ENCODE peak calls at places on chromosomes 4 and X, in six cellular contexts. D, Y, O, J, R and M are unnamed samples. For H3K4me1, the result is how much of the 10 kb centered on the place peaks cover.

GRCh38 chr4:7384929-7385890 is 49.5 kb downstream of the PSAPL1 start:
- DNase-seq in R (no peak), J (no peak), Y (no peak), D (no peak), O (peak), M (no peak)

GRCh38 chr4:236028-236427 is 69.2 kb downstream of the ZNF732 start:
- DNase-seq in J (no peak), R (no peak), Y (no peak), D (no peak), O (no peak), M (no peak)

GRCh38 chrX:56812515-56813105 is 83.6 kb downstream of the NBDY start:
- DNase-seq in D (no peak), O (no peak), Y (no peak), J (no peak), R (no peak), M (peak)

GRCh38 chr4:10006236-10006603 is 15.1 kb downstream of the SLC2A9 start:
- DNase-seq in R (no peak), D (peak), J (no peak), Y (no peak), O (no peak), M (no peak)

GRCh38 chr4:153408932-153409331 is 57.2 kb upstream of the TMEM131L start:
- DNase-seq in R (no peak), D (no peak), O (no peak), J (no peak), Y (peak), M (no peak)

GRCh38 chr4:94961420-94961819 is 203.7 kb downstream of the BMPR1B start:
- DNase-seq in O (no peak), D (no peak), Y (peak), R (no peak), J (no peak), M (no peak)

GRCh38 chr4:955931-956381 is 17.4 kb downstream of the DGKQ start:
- DNase-seq in R (no peak), J (no peak), D (no peak), O (no peak), Y (no peak), M (no peak)

GRCh38 chr4:139672732-139673131 is 7.1 kb downstream of the MGST2 start:
- DNase-seq in J (no peak), Y (no peak), O (no peak), R (no peak), D (no peak), M (no peak)

DNA sequence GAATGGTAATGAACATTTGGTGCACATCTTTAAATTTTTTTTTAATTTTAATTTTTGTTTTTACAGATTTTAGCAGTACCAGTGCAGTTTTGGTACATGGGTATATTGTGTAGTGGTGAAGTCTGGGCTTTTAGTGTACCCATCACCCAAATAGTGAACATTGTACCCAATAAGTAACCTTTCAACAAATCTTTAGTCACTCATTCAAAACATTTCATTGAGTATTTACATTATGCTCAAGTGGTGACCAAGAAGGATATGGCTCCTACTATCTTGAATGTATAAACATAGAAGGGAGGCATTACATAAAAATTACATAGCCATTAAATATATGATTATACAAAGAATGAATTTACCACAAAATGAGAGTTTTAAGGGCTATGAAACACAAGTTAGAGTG is 223.3 kb downstream of the SPRY1 start:
- DNase-seq in R (no peak), O (no peak), D (no peak), Y (no peak), J (no peak), M (no peak)
- H3K4me1 ChIP-seq in R (under half), O (under half), D (under half), Y (under half), J (under half), M (under half)

DNA sequence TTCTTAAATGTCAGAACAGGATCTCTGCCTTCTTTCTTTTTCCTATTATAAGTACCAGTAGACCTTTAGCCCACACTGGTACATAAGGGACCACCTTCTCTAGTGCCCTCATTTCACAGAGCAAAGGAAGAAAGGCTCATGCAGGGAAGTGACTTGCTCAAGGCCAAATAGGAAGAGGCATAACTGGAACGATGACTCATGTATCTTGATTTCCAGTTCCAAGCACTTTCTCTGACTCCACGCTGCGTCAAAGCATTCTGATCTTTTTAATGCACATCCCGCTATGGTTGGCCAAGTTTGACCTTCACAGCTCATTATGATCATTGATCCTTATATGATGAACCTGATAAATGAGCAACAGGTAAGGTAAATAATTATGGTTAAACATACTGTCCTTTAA is 542.0 kb downstream of the GBA3 start:
- DNase-seq in Y (no peak), R (no peak), J (no peak), O (no peak), D (no peak), M (no peak)
- H2BK5ac ChIP-seq in Y (no peak), R (peak), J (no peak), O (no peak), D (no peak), M (no peak)

GRCh38 chrX:47063179-47063578 is 15.1 kb upstream of the RGN start:
- DNase-seq in Y (no peak), R (no peak), O (no peak), D (no peak), J (no peak), M (no peak)

GRCh38 chrX:47068720-47069119 is 9.5 kb upstream of the RGN start:
- DNase-seq in O (no peak), J (no peak), R (no peak), D (no peak), Y (no peak), M (no peak)

DNA sequence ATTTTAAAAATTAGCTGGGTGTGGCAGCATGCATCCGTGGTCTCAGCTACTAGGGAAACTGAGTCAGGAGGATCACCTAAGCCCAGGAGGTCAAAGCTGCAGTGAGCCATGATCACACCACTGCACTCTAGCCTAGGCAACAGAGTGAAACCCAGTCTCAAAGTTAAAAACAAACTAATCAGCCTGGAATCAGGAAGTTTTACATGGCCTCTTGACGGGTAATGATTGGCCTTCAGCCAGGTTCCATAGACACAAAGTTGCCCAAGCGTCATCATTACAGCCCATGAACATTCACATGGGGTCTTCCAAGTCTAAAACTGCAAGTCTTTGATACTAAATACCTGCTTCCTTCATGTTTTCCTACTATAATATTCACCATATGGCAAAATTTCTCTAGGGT is 10.0 kb upstream of the RGN start:
- DNase-seq in R (no peak), O (no peak), D (peak), Y (no peak), J (no peak), M (no peak)
- H3K4me1 ChIP-seq in R (under half), O (under half), D (under half), Y (under half), J (under half), M (under half)

GRCh38 chrX:41661366-41662095 is 27.2 kb upstream of the GPR34 start:
- DNase-seq in Y (peak), O (no peak), R (no peak), D (no peak), J (no peak), M (no peak)
- H2BK5ac ChIP-seq in Y (no peak), O (no peak), R (no peak), D (no peak), J (no peak), M (no peak)

GRCh38 chr4:84780719-84781118 is 185.8 kb downstream of the WDFY3 start:
- DNase-seq in Y (no peak), R (no peak), O (no peak), D (no peak), J (no peak), M (no peak)
- H3K4me1 ChIP-seq in Y (under half), R (under half), O (under half), D (under half), J (under half), M (under half)

DNA sequence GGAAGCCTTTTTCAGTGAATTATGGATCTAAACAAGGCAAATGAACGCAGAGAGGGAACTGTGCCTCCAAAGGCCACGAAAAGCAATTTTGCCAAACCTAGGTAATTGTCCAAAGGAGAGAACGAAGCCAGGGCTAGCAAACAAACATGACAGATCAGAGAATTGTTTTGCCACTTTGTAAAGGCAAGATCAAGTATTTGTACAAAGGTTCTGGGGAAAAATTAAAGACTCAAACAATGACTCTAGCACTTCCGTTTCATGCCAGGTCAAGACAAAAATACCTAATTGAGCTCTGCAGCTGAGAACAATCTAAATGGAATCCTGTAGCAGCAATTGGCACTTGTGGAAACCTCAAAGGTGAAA is 8.5 kb downstream of the RBM47 start:
- DNase-seq in O (no peak), R (no peak), Y (no peak), J (no peak), D (no peak), M (no peak)
- H2BK5ac ChIP-seq in O (no peak), R (no peak), Y (peak), J (no peak), D (peak), M (no peak)